ENCODE peak calls at places on chromosomes 13 and 19, in six cellular contexts. One of them, this sample, is unnamed.
A peak's percentile ranks its signal among the peaks of the same experiment; 100 is the strongest.

GRCh38 chr13:79637086-79637763 is 156.3 kb downstream of the NDFIP2 start:
- DNase-seq in choroid plexus epithelial cell: peak; percentile 50
- DNase-seq in kidney epithelial cell: no peak
- DNase-seq in fibroblast of villous mesenchyme: peak; percentile 30
- DNase-seq in cardiac muscle cell: peak; percentile 30
- DNase-seq in GM23248: no peak
- DNase-seq in this sample: no peak

GRCh38 chr19:4043410-4043809 is 23.3 kb downstream of the ZBTB7A start:
- DNase-seq in choroid plexus epithelial cell: no peak
- DNase-seq in kidney epithelial cell: no peak
- DNase-seq in fibroblast of villous mesenchyme: no peak
- DNase-seq in cardiac muscle cell: no peak
- DNase-seq in GM23248: no peak
- DNase-seq in this sample: no peak

GRCh38 chr19:57282011-57282636 is 1.8 kb downstream of the ZNF460 start:
- DNase-seq in choroid plexus epithelial cell: no peak
- DNase-seq in kidney epithelial cell: no peak
- DNase-seq in fibroblast of villous mesenchyme: no peak
- DNase-seq in cardiac muscle cell: no peak
- DNase-seq in GM23248: no peak
- DNase-seq in this sample: no peak

GRCh38 chr19:41945135-41945766 is 13.9 kb downstream of the RABAC1 start:
- DNase-seq in choroid plexus epithelial cell: no peak
- DNase-seq in kidney epithelial cell: no peak
- DNase-seq in fibroblast of villous mesenchyme: no peak
- DNase-seq in cardiac muscle cell: no peak
- DNase-seq in GM23248: no peak
- DNase-seq in this sample: no peak

GRCh38 chr19:5154129-5154798 is 185.4 kb downstream of the KDM4B start:
- DNase-seq in choroid plexus epithelial cell: peak; percentile 19
- DNase-seq in kidney epithelial cell: no peak
- DNase-seq in fibroblast of villous mesenchyme: peak; percentile 25
- DNase-seq in cardiac muscle cell: peak; percentile 54
- DNase-seq in GM23248: peak; percentile 23
- DNase-seq in this sample: no peak

GRCh38 chr19:35995655-35995993 is 636 bp downstream of the SDHAF1 start:
- DNase-seq in choroid plexus epithelial cell: peak; percentile 36
- DNase-seq in kidney epithelial cell: no peak
- DNase-seq in fibroblast of villous mesenchyme: peak; percentile 34
- DNase-seq in cardiac muscle cell: peak; percentile 65
- DNase-seq in GM23248: peak; percentile 72
- DNase-seq in this sample: no peak

GRCh38 chr13:99656092-99656745 is 154.9 kb downstream of the TM9SF2 start:
- DNase-seq in choroid plexus epithelial cell: peak; percentile 88
- DNase-seq in kidney epithelial cell: no peak
- DNase-seq in fibroblast of villous mesenchyme: peak; percentile 67
- DNase-seq in cardiac muscle cell: peak; percentile 88
- DNase-seq in GM23248: peak; percentile 79
- DNase-seq in this sample: peak; percentile 77

GRCh38 chr13:76754414-76754813 is 131.8 kb downstream of the KCTD12 start:
- DNase-seq in choroid plexus epithelial cell: peak; percentile 94
- DNase-seq in kidney epithelial cell: no peak
- DNase-seq in fibroblast of villous mesenchyme: peak; percentile 64
- DNase-seq in cardiac muscle cell: peak; percentile 45
- DNase-seq in GM23248: peak; percentile 3
- DNase-seq in this sample: no peak

GRCh38 chr19:36837525-36837901 is 674 bp downstream of the ZNF790 start:
- DNase-seq in choroid plexus epithelial cell: peak; percentile 56
- DNase-seq in kidney epithelial cell: no peak
- DNase-seq in fibroblast of villous mesenchyme: no peak
- DNase-seq in cardiac muscle cell: no peak
- DNase-seq in GM23248: peak; percentile 42
- DNase-seq in this sample: no peak

GRCh38 chr19:23771761-23772667 is 13.3 kb upstream of the ZNF681 start:
- DNase-seq in choroid plexus epithelial cell: peak; percentile 5
- DNase-seq in kidney epithelial cell: no peak
- DNase-seq in fibroblast of villous mesenchyme: peak; percentile 17
- DNase-seq in cardiac muscle cell: no peak
- DNase-seq in GM23248: no peak
- DNase-seq in this sample: no peak

GRCh38 chr13:77048592-77048991 is 21.6 kb upstream of the FBXL3 start:
- DNase-seq in choroid plexus epithelial cell: peak; percentile 13
- DNase-seq in kidney epithelial cell: no peak
- DNase-seq in fibroblast of villous mesenchyme: no peak
- DNase-seq in cardiac muscle cell: no peak
- DNase-seq in GM23248: no peak
- DNase-seq in this sample: no peak

GRCh38 chr13:45678282-45678681 is 23.8 kb upstream of the CBY2 start:
- DNase-seq in choroid plexus epithelial cell: no peak
- DNase-seq in kidney epithelial cell: no peak
- DNase-seq in fibroblast of villous mesenchyme: no peak
- DNase-seq in cardiac muscle cell: no peak
- DNase-seq in GM23248: no peak
- DNase-seq in this sample: no peak

GRCh38 chr13:64591981-64592380 is 2638.2 kb downstream of the PCDH9 start:
- DNase-seq in choroid plexus epithelial cell: peak; percentile 55
- DNase-seq in kidney epithelial cell: peak; percentile 12
- DNase-seq in fibroblast of villous mesenchyme: no peak
- DNase-seq in cardiac muscle cell: no peak
- DNase-seq in GM23248: peak; percentile 44
- DNase-seq in this sample: no peak

GRCh38 chr19:9901020-9901419 is 35.3 kb downstream of the OLFM2 start:
- DNase-seq in choroid plexus epithelial cell: no peak
- DNase-seq in kidney epithelial cell: no peak
- DNase-seq in fibroblast of villous mesenchyme: no peak
- DNase-seq in cardiac muscle cell: no peak
- DNase-seq in GM23248: no peak
- DNase-seq in this sample: no peak

GRCh38 chr13:39036212-39036611 is 1.7 kb downstream of the PROSER1 start:
- DNase-seq in choroid plexus epithelial cell: peak; percentile 59
- DNase-seq in kidney epithelial cell: no peak
- DNase-seq in fibroblast of villous mesenchyme: peak; percentile 37
- DNase-seq in cardiac muscle cell: peak; percentile 24
- DNase-seq in GM23248: peak; percentile 37
- DNase-seq in this sample: no peak

GRCh38 chr19:51542699-51543098 is 11.2 kb upstream of the SIGLEC6 start:
- DNase-seq in choroid plexus epithelial cell: no peak
- DNase-seq in kidney epithelial cell: no peak
- DNase-seq in fibroblast of villous mesenchyme: no peak
- DNase-seq in cardiac muscle cell: no peak
- DNase-seq in GM23248: no peak
- DNase-seq in this sample: no peak

GRCh38 chr13:46893820-46894533 is 2.9 kb downstream of the HTR2A start:
- DNase-seq in choroid plexus epithelial cell: peak; percentile 66
- DNase-seq in kidney epithelial cell: peak; percentile 4
- DNase-seq in fibroblast of villous mesenchyme: peak; percentile 40
- DNase-seq in cardiac muscle cell: peak; percentile 79
- DNase-seq in GM23248: peak; percentile 80
- DNase-seq in this sample: no peak

DNA sequence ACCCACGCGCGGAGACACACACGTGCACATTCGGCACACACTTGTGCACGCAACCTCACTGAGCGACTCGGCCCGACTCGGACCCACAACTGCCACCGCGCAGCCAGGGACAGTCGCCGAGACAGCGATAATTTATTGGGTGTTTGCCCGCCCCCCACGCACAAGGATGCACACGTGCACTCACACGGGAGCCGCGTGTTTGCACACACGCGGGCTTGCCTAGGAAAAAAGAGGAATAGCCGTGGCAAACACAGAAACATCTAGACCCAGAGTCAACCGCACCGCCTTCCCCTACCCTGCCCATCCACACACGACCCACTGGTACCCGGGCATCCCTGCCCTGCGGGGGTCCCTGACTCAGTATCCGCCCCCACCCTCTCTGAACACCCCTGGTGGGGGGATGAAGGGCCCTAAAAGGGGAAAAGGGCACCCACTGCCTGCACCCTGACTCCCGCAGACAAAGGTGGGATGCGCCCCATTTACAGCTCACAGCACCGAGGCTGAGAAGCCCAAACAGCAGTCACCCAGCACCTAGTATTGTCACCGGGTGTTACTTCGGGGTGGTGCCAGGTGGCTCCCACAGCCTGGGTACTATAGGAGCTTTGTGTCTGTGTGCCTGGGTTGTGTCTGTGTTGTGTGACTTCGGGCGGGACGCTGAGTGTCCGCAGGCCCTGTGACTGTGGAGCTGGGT is 1.0 kb upstream of the SSBP4 start:
- DNase-seq in choroid plexus epithelial cell: no peak
- DNase-seq in kidney epithelial cell: no peak
- DNase-seq in fibroblast of villous mesenchyme: no peak
- DNase-seq in cardiac muscle cell: no peak
- DNase-seq in GM23248: no peak
- DNase-seq in this sample: no peak
- H3K4me3 ChIP-seq in choroid plexus epithelial cell: peak overlapping the region; percentile 47
- H3K4me3 ChIP-seq in kidney epithelial cell: peak overlapping the region; percentile 14
- H3K4me3 ChIP-seq in fibroblast of villous mesenchyme: peak overlapping the region; percentile 39
- H3K4me3 ChIP-seq in cardiac muscle cell: peak overlapping the region; percentile 16
- H3K4me3 ChIP-seq in GM23248: peak overlapping the region; percentile 52
- H3K4me3 ChIP-seq in this sample: no peak overlapping the region

GRCh38 chr13:83879431-83880171 is 2.7 kb downstream of the SLITRK1 start:
- DNase-seq in choroid plexus epithelial cell: no peak
- DNase-seq in kidney epithelial cell: no peak
- DNase-seq in fibroblast of villous mesenchyme: no peak
- DNase-seq in cardiac muscle cell: no peak
- DNase-seq in GM23248: peak; percentile 12
- DNase-seq in this sample: no peak
- H3K4me3 ChIP-seq in choroid plexus epithelial cell: peak overlapping the region; percentile 50
- H3K4me3 ChIP-seq in kidney epithelial cell: peak overlapping the region; percentile 23
- H3K4me3 ChIP-seq in fibroblast of villous mesenchyme: no peak overlapping the region
- H3K4me3 ChIP-seq in cardiac muscle cell: no peak overlapping the region
- H3K4me3 ChIP-seq in GM23248: peak overlapping the region; percentile 50
- H3K4me3 ChIP-seq in this sample: no peak overlapping the region

DNA sequence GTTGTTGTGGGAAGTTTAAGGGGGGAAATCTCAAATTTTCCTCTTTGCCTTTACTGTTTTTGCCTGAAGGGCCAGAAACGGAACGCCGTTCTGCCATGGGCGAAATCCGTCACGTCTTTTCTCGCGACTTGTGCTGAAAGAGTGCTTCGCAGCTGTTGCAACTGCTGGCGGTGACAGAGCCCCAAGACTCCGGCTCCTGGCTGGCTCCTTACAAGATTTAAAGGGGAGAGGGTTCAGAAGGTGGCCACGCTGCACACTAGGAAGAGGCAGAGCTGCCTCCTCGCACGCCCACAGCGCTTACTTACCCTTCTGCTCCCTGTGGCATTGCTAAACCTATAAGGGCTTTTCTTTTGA is 320.3 kb downstream of the ZNF536 start:
- DNase-seq in choroid plexus epithelial cell: peak; percentile 8
- DNase-seq in kidney epithelial cell: no peak
- DNase-seq in fibroblast of villous mesenchyme: no peak
- DNase-seq in cardiac muscle cell: no peak
- DNase-seq in GM23248: peak; percentile 60
- DNase-seq in this sample: no peak
- H3K4me3 ChIP-seq in choroid plexus epithelial cell: peak overlapping the region; percentile 8
- H3K4me3 ChIP-seq in kidney epithelial cell: no peak overlapping the region
- H3K4me3 ChIP-seq in fibroblast of villous mesenchyme: no peak overlapping the region
- H3K4me3 ChIP-seq in cardiac muscle cell: no peak overlapping the region
- H3K4me3 ChIP-seq in GM23248: peak overlapping the region; percentile 64
- H3K4me3 ChIP-seq in this sample: no peak overlapping the region

GRCh38 chr19:18589380-18590272 is 1.0 kb downstream of the REX1BD start:
- DNase-seq in choroid plexus epithelial cell: peak; percentile 68
- DNase-seq in kidney epithelial cell: no peak
- DNase-seq in fibroblast of villous mesenchyme: peak; percentile 65
- DNase-seq in cardiac muscle cell: peak; percentile 81
- DNase-seq in GM23248: peak; percentile 91
- DNase-seq in this sample: no peak

GRCh38 chr19:18588611-18589379 is at the start of gene REX1BD:
- DNase-seq in choroid plexus epithelial cell: peak; percentile 73
- DNase-seq in kidney epithelial cell: no peak
- DNase-seq in fibroblast of villous mesenchyme: peak; percentile 75
- DNase-seq in cardiac muscle cell: peak; percentile 87
- DNase-seq in GM23248: peak; percentile 87
- DNase-seq in this sample: peak; percentile 88

GRCh38 chr19:18587962-18588610 is 512 bp upstream of the REX1BD start:
- DNase-seq in choroid plexus epithelial cell: no peak
- DNase-seq in kidney epithelial cell: no peak
- DNase-seq in fibroblast of villous mesenchyme: no peak
- DNase-seq in cardiac muscle cell: no peak
- DNase-seq in GM23248: peak; percentile 59
- DNase-seq in this sample: peak; percentile 48

GRCh38 chr19:18591735-18592385 is 3.3 kb downstream of the REX1BD start:
- DNase-seq in choroid plexus epithelial cell: no peak
- DNase-seq in kidney epithelial cell: no peak
- DNase-seq in fibroblast of villous mesenchyme: no peak
- DNase-seq in cardiac muscle cell: no peak
- DNase-seq in GM23248: peak; percentile 62
- DNase-seq in this sample: no peak

DNA sequence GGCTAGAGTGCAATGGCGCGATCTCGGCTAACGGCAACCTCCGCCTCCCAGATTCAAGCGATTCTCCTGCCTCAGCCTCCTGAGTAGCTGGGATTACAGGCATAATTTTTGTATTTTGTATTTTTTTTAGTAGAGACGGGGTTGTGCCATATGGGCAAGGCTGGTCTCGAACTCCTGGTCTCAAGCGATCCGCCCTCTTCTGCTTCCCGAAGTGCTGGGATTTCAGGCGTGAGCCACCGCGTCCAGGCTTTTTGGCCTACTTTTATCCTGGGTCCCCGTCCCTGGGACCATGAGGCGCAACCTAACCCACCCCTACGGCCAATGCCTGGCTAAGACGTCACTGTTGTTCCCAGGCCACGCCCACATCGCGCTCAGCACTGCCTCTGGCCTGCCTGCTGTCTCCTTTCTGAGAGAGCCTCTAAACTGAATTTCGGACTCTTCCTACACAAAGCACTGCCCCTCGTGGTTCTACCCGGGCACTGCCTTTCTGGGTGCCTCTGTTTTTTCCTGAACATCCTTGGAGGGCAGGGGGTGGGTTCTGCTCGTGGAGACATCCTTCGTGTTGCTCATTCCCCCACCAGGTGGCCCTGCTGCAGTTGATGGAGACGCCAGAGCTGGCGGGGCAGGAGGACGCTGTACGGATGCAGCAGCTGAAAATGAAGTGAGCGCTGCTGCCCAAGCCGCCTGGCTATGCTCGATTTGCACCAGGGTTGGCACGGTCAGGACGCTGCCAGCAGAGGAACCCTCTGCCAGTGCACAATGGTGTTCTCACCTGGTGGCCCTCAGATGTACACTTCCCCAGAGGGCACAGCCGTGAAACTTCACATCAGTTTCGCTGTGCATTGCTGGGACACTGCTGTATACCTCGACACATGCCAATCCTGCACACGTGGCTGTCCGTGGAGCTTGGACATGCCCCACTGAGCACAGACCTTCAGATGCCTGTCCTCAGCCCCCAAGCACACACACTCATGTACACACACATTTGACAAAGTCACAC is 2.0 kb downstream of the REX1BD start:
- DNase-seq in choroid plexus epithelial cell: peak; percentile 87
- DNase-seq in kidney epithelial cell: peak; percentile 56
- DNase-seq in fibroblast of villous mesenchyme: peak; percentile 45
- DNase-seq in cardiac muscle cell: peak; percentile 92
- DNase-seq in GM23248: no peak
- DNase-seq in this sample: peak; percentile 33
- H3K4me3 ChIP-seq in choroid plexus epithelial cell: peak overlapping the region; percentile 78
- H3K4me3 ChIP-seq in kidney epithelial cell: peak overlapping the region; percentile 81
- H3K4me3 ChIP-seq in fibroblast of villous mesenchyme: peak overlapping the region; percentile 73
- H3K4me3 ChIP-seq in cardiac muscle cell: peak overlapping the region; percentile 76
- H3K4me3 ChIP-seq in GM23248: peak overlapping the region; percentile 79
- H3K4me3 ChIP-seq in this sample: no peak overlapping the region